ENCODE peak calls at places on chromosome 12, in five cellular contexts. T, L, N, F and E are unnamed samples.

GRCh38 chr12:104641862-104642261 is 185.1 kb downstream of the CHST11 start:
- DNase-seq in N (no peak), T (no peak), F (no peak), L (no peak), E (no peak)

GRCh38 chr12:89960607-89961394 is 252.2 kb upstream of the ATP2B1 start:
- DNase-seq in F (no peak), T (no peak), N (no peak), L (peak), E (no peak)

GRCh38 chr12:51886021-51886710 is 1.7 kb upstream of the ANKRD33 start:
- DNase-seq in F (peak), N (peak), L (peak), T (peak), E (peak)

GRCh38 chr12:120007272-120007671 is 18.2 kb downstream of the BICDL1 start:
- DNase-seq in T (no peak), F (no peak), N (no peak), L (no peak), E (no peak)

GRCh38 chr12:102023343-102023930 is 38.4 kb downstream of the WASHC3 start:
- DNase-seq in T (no peak), F (no peak), L (peak), N (no peak), E (no peak)

GRCh38 chr12:104376650-104377506 is 73.3 kb downstream of the EID3 start:
- DNase-seq in T (no peak), F (no peak), L (peak), N (no peak), E (no peak)

GRCh38 chr12:46300906-46301305 is 32.1 kb upstream of the SLC38A1 start:
- DNase-seq in F (no peak), N (no peak), T (no peak), L (no peak), E (no peak)

GRCh38 chr12:43578782-43579181 is 26.8 kb upstream of the ADAMTS20 start:
- DNase-seq in T (peak), N (no peak), L (peak), F (no peak), E (no peak)

GRCh38 chr12:59007620-59008019 is 87.3 kb upstream of the LRIG3 start:
- DNase-seq in N (no peak), L (peak), T (no peak), F (no peak), E (no peak)

GRCh38 chr12:53596920-53597363 is 29.2 kb downstream of the ATF7 start:
- DNase-seq in F (no peak), L (no peak), T (no peak), N (no peak), E (no peak)

GRCh38 chr12:8970432-8970831 is 18.9 kb upstream of the KLRG1 start:
- DNase-seq in F (no peak), N (no peak), T (no peak), L (no peak), E (no peak)